ENCODE peak calls at places on chromosome 5, in eight cellular contexts. B is naive thymus-derived CD8-positive, alpha-beta T cell; T is GM10248; S is activated T-helper 9 cell treated with anti-CD3 and anti-CD28 coated beads, Interleukin-2, amount 50 U/mL, for 16 hours; Y is MV-4-11; X is Right ventricle myocardium inferior; M is NCI-H2081; D is ACHN. N is an unnamed sample.

GRCh38 chr5:10470669-10471068 is 29.0 kb downstream of the ROPN1L start:
- DNase-seq in B (no peak), T (no peak), S (no peak), Y (no peak), X (no peak), M (no peak), D (no peak), N (no peak)

GRCh38 chr5:34749431-34749872 is 89.5 kb upstream of the TTC23L start:
- DNase-seq in B (no peak), T (no peak), S (no peak), Y (no peak), X (no peak), M (no peak), D (no peak), N (no peak)

GRCh38 chr5:154370730-154371334 is 75.0 kb upstream of the SAP30L start:
- DNase-seq in B (no peak), T (no peak), S (no peak), Y (no peak), X (no peak), M (no peak), D (no peak), N (no peak)

GRCh38 chr5:158056426-158056825 is 197.5 kb upstream of the CLINT1 start:
- DNase-seq in B (no peak), T (no peak), S (no peak), Y (no peak), X (no peak), M (no peak), D (no peak), N (no peak)

GRCh38 chr5:123752576-123752975 is 240.6 kb downstream of the CSNK1G3 start:
- DNase-seq in B (no peak), T (no peak), S (no peak), Y (no peak), X (no peak), M (no peak), D (no peak), N (peak; percentile 66)

GRCh38 chr5:59124983-59125960 is 542.4 kb downstream of the RAB3C start:
- DNase-seq in B (no peak), T (no peak), S (no peak), Y (no peak), X (no peak), M (no peak), D (no peak), N (peak; percentile 32)

GRCh38 chr5:1661831-1662558 is 137.6 kb downstream of the MRPL36 start:
- DNase-seq in B (no peak), T (no peak), S (no peak), Y (no peak), X (no peak), M (no peak), D (no peak), N (no peak)

GRCh38 chr5:141914154-141914743 is 9.4 kb upstream of the DELE1 start:
- DNase-seq in B (peak; percentile 64), T (peak; percentile 66), S (no peak), Y (peak; percentile 86), X (peak; percentile 85), M (no peak), D (no peak), N (peak; percentile 8)

GRCh38 chr5:57842376-57843015 is 359.9 kb upstream of the ACTBL2 start:
- DNase-seq in B (no peak), T (no peak), S (no peak), Y (no peak), X (no peak), M (no peak), D (no peak), N (peak; percentile 35)